ENCODE peak calls at places on chromosomes 16 and 17, in four cellular contexts. One of them, this sample, is unnamed.

GRCh38 chr16:57760357-57761160 is 25.0 kb downstream of the KATNB1 start:
- DNase-seq in neuronal stem cell: no peak
- DNase-seq in GM23248: no peak
- DNase-seq in K562: no peak
- DNase-seq in this sample: no peak

GRCh38 chr16:46972971-46973456 is 460 bp downstream of the DNAJA2 start:
- DNase-seq in neuronal stem cell: peak
- DNase-seq in GM23248: peak
- DNase-seq in K562: peak
- DNase-seq in this sample: peak

GRCh38 chr16:8109510-8110369 is 480.6 kb downstream of the TMEM114 start:
- DNase-seq in neuronal stem cell: no peak
- DNase-seq in GM23248: no peak
- DNase-seq in K562: peak
- DNase-seq in this sample: no peak

GRCh38 chr17:10327640-10328039 is 45.2 kb downstream of the MYH13 start:
- DNase-seq in neuronal stem cell: peak
- DNase-seq in GM23248: peak
- DNase-seq in K562: peak
- DNase-seq in this sample: peak

GRCh38 chr16:27355610-27356009 is 41.8 kb downstream of the IL4R start:
- DNase-seq in neuronal stem cell: no peak
- DNase-seq in GM23248: peak
- DNase-seq in K562: peak
- DNase-seq in this sample: no peak

GRCh38 chr17:30208214-30208613 is 27.3 kb downstream of the SLC6A4 start:
- DNase-seq in neuronal stem cell: no peak
- DNase-seq in GM23248: no peak
- DNase-seq in K562: no peak
- DNase-seq in this sample: no peak

GRCh38 chr17:17528696-17529652 is 32.8 kb upstream of the RASD1 start:
- DNase-seq in neuronal stem cell: no peak
- DNase-seq in GM23248: no peak
- DNase-seq in K562: no peak
- DNase-seq in this sample: no peak

GRCh38 chr16:3028716-3029319 is 5.0 kb downstream of the THOC6 start:
- DNase-seq in neuronal stem cell: no peak
- DNase-seq in GM23248: no peak
- DNase-seq in K562: peak
- DNase-seq in this sample: no peak

GRCh38 chr16:88672776-88673175 is 9.9 kb upstream of the MVD start:
- DNase-seq in neuronal stem cell: no peak
- DNase-seq in GM23248: no peak
- DNase-seq in K562: no peak
- DNase-seq in this sample: no peak

GRCh38 chr17:70865993-70866804 is 696.9 kb downstream of the KCNJ2 start:
- DNase-seq in neuronal stem cell: no peak
- DNase-seq in GM23248: no peak
- DNase-seq in K562: no peak
- DNase-seq in this sample: no peak

GRCh38 chr17:81329279-81329926 is 34.3 kb upstream of the SLC38A10 start:
- DNase-seq in neuronal stem cell: no peak
- DNase-seq in GM23248: peak
- DNase-seq in K562: peak
- DNase-seq in this sample: peak

GRCh38 chr16:13032911-13033310 is 131.5 kb downstream of the SHISA9 start:
- DNase-seq in neuronal stem cell: no peak
- DNase-seq in GM23248: no peak
- DNase-seq in K562: no peak
- DNase-seq in this sample: no peak

GRCh38 chr16:89845417-89845816 is 17.1 kb downstream of the SPIRE2 start:
- DNase-seq in neuronal stem cell: no peak
- DNase-seq in GM23248: no peak
- DNase-seq in K562: no peak
- DNase-seq in this sample: no peak

GRCh38 chr17:81926451-81927144 is 937 bp downstream of the MAFG start:
- DNase-seq in neuronal stem cell: no peak
- DNase-seq in GM23248: peak
- DNase-seq in K562: peak
- DNase-seq in this sample: peak

GRCh38 chr17:10318540-10318939 is 54.3 kb downstream of the MYH13 start:
- DNase-seq in neuronal stem cell: no peak
- DNase-seq in GM23248: no peak
- DNase-seq in K562: no peak
- DNase-seq in this sample: no peak

GRCh38 chr17:76716146-76716833 is 5.5 kb upstream of the MXRA7 start:
- DNase-seq in neuronal stem cell: no peak
- DNase-seq in GM23248: peak
- DNase-seq in K562: no peak
- DNase-seq in this sample: peak

GRCh38 chr17:2697611-2698162 is 13.9 kb downstream of the CLUH start:
- DNase-seq in neuronal stem cell: no peak
- DNase-seq in GM23248: no peak
- DNase-seq in K562: no peak
- DNase-seq in this sample: no peak

DNA sequence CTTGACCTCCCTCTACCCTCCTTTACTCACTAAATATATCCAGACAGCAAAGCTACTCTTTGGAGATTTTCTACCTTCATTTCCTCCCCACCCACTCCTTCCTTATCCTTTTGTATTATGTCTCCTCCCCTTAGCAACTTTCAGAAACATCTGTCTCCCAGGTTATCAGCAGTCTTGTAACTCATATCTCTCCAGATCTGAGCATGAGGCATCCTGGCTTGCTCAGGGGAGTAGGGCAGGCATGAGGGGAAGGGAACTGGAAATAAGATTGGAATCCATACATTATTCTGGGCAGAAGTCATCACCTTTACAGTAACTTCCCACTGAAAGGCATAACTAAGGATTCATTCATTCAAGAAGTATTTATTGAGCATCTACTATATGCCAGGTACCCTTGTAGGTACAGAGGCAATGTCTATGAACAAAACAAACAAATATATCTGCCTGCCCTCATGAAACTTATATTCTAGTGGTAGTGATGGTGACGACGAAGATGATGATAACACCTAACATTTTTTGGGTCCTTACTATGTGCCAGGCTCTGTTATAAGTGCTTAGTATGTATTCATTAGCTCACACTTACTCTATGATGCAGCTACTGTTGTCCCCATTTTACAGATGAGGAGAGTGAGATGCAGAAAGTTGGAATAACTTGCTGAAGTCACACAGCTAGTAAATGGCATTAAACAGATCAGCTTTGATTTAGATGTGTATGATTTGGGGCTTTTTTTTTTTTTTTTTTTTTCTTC is 123.9 kb upstream of the CACNG3 start:
- DNase-seq in neuronal stem cell: no peak
- DNase-seq in GM23248: no peak
- DNase-seq in K562: no peak
- DNase-seq in this sample: no peak
- H3K27ac ChIP-seq in neuronal stem cell: no peak
- H3K27ac ChIP-seq in GM23248: no peak
- H3K27ac ChIP-seq in K562: no peak
- H3K27ac ChIP-seq in this sample: no peak

DNA sequence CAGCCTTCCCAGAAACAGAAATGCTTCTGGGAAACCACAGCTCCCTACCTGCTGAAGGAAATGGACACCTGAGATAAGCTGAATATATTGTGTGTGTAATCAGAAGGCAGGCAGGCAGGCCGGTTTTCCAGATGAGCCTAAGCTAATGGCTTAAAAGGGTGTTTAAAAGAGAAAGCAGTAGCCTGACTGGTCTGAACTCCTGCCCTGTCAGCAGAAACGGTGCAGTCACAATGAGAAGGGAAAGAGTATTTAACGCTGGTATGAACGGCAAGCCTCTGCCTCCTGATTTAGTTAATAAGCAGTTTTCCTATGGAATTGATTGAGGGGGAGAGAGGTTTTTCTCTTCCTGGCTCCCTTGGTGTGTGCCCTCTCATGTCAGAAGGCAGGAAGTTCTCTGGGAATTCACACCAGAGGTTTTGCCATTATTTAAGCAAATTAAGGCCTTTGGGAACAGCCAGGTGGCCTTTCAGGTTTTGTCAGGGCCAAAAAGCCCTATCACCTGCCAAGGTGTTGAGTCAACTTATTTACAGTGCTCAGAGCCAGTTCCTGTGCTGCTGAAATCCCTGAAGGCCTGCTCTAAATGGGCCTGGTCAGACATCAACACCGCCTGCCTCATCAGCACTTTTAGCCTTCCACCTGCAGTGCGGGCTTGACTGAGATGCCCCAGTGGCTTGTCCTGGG is 41.6 kb downstream of the CDH1 start:
- DNase-seq in neuronal stem cell: no peak
- DNase-seq in GM23248: no peak
- DNase-seq in K562: no peak
- DNase-seq in this sample: no peak
- H3K27ac ChIP-seq in neuronal stem cell: no peak
- H3K27ac ChIP-seq in GM23248: no peak
- H3K27ac ChIP-seq in K562: no peak
- H3K27ac ChIP-seq in this sample: peak

DNA sequence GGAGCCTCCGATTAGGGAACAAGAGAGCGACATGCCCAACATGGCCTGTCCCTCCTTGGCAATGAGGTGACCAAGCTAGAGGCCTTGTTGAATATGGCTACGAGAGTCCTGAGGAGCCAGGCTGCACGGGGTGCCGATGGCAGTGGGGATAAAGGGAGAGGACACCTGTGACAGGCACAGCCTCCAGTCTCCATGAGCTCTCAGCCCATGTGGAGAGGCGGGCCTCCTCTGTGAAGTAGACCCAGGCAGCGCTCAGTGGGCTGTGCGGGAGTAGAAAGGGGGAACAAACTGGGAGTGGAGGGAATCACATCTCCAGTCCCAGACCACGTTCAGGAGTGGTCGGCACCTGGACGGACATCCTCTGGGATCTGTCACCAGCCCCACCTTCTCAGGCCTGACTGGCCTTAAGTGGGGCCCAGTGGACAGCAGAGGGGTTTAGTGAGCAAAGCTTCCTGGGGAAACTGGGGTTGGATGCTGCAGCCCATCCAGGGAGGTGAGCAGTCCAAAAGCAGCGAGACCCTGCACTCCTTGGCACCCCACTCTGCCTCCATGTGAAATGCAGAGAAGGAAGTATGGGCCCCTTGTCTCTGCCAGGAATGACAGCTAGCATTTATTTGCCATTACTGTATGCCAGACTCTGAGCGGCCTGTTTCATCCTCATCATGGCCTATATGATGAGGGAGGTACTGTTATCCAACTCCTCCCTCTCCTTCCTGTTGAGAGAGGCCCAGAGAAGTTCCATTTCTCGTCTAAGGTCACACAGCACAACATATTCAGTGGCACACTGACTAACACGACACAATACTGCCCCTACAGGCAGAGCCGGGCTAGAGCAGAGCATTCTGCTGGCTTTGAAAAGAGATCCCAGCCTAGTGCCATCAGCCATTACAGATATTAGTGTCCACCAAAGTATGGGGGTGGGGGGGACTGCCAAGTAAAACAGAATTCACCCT is 4.5 kb upstream of the TMEM92 start:
- DNase-seq in neuronal stem cell: peak
- DNase-seq in GM23248: peak
- DNase-seq in K562: peak
- DNase-seq in this sample: peak
- H3K27ac ChIP-seq in neuronal stem cell: no peak
- H3K27ac ChIP-seq in GM23248: peak
- H3K27ac ChIP-seq in K562: no peak
- H3K27ac ChIP-seq in this sample: peak

GRCh38 chr16:75059411-75059810 is 57.2 kb downstream of the LDHD start:
- DNase-seq in neuronal stem cell: no peak
- DNase-seq in GM23248: no peak
- DNase-seq in K562: no peak
- DNase-seq in this sample: no peak

GRCh38 chr16:75058815-75059214 is 57.8 kb downstream of the LDHD start:
- DNase-seq in neuronal stem cell: no peak
- DNase-seq in GM23248: no peak
- DNase-seq in K562: no peak
- DNase-seq in this sample: no peak

GRCh38 chr16:75053791-75054555 is 55.1 kb downstream of the ZNRF1 start:
- DNase-seq in neuronal stem cell: no peak
- DNase-seq in GM23248: no peak
- DNase-seq in K562: peak
- DNase-seq in this sample: no peak

GRCh38 chr16:75052481-75053211 is 53.8 kb downstream of the ZNRF1 start:
- DNase-seq in neuronal stem cell: no peak
- DNase-seq in GM23248: no peak
- DNase-seq in K562: no peak
- DNase-seq in this sample: no peak

DNA sequence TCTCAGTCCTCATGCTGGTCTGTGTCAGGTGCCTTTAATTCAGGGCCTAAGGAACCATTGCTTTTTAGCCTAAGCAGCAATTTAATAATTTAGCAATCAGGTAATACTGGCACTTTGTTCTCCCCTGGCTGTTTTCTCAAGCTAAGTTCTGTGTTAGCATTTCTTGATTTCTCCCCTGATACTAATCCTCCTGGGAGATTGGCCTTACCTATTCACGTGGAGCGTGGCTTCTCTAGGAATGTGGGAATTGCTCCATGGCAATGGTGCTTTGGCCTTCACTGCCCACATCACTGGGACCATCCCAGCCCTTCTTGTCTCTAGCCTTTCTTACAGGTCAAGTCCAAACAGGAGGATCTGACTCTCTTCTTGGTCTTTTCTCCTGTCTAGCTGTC is 55.7 kb downstream of the ZNRF1 start:
- DNase-seq in neuronal stem cell: no peak
- DNase-seq in GM23248: no peak
- DNase-seq in K562: no peak
- DNase-seq in this sample: no peak
- H3K27ac ChIP-seq in neuronal stem cell: no peak
- H3K27ac ChIP-seq in GM23248: no peak
- H3K27ac ChIP-seq in K562: peak
- H3K27ac ChIP-seq in this sample: no peak

DNA sequence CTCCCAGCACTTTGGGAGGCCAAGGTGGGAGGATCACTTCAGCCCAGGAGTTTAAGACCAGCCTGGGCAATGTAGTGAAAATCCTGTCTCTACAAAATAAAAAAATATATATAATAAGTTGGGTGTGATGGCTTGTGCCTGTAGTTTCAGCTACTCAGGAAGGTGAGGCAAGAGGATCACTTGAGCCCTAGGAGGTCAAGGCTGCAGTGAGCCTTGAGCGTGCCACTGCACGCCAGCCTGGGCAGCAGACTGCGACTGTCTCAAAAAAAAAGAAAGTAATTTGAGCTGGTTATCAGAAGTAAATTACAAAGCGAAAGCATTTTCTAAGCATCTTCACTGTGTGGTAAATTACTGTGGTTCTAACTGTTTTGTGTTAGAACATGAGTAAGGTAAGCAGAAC is 66.2 kb downstream of the NQO1 start:
- DNase-seq in neuronal stem cell: no peak
- DNase-seq in GM23248: no peak
- DNase-seq in K562: no peak
- DNase-seq in this sample: no peak
- H3K27ac ChIP-seq in neuronal stem cell: no peak
- H3K27ac ChIP-seq in GM23248: no peak
- H3K27ac ChIP-seq in K562: no peak
- H3K27ac ChIP-seq in this sample: no peak

GRCh38 chr17:61284746-61285145 is 114.9 kb upstream of the TBX2 start:
- DNase-seq in neuronal stem cell: no peak
- DNase-seq in GM23248: no peak
- DNase-seq in K562: no peak
- DNase-seq in this sample: no peak
- H3K27ac ChIP-seq in neuronal stem cell: no peak
- H3K27ac ChIP-seq in GM23248: peak
- H3K27ac ChIP-seq in K562: no peak
- H3K27ac ChIP-seq in this sample: no peak

GRCh38 chr17:33819539-33819938 is 435.5 kb upstream of the CCL2 start:
- DNase-seq in neuronal stem cell: no peak
- DNase-seq in GM23248: no peak
- DNase-seq in K562: no peak
- DNase-seq in this sample: no peak
- H3K27ac ChIP-seq in neuronal stem cell: no peak
- H3K27ac ChIP-seq in GM23248: no peak
- H3K27ac ChIP-seq in K562: no peak
- H3K27ac ChIP-seq in this sample: no peak

This sample was measured in cardiac muscle cell.